ENCODE peak calls at places on chromosomes 12 and 14, in five cellular contexts. E, V, C, I and Y are unnamed samples.

GRCh38 chr14:75234173-75234855 is 44.3 kb upstream of the FOS start:
- DNase-seq in C (no peak), I (peak), V (peak), E (peak), Y (no peak)

GRCh38 chr12:1594295-1595025 is at the start of gene FBXL14:
- DNase-seq in I (peak), V (peak), E (peak), C (peak), Y (no peak)

GRCh38 chr14:104927432-104927816 is 2.7 kb downstream of the PLD4 start:
- DNase-seq in E (no peak), I (no peak), C (no peak), V (no peak), Y (no peak)

GRCh38 chr12:116201359-116201758 is 76.1 kb downstream of the MED13L start:
- DNase-seq in V (no peak), I (no peak), C (no peak), E (no peak), Y (no peak)

GRCh38 chr12:116498471-116498870 is 60.7 kb upstream of the MAP1LC3B2 start:
- DNase-seq in C (no peak), E (peak), I (peak), V (no peak), Y (no peak)

GRCh38 chr12:39792938-39793337 is 173.3 kb upstream of the ABCD2 start:
- DNase-seq in V (no peak), E (no peak), C (no peak), I (no peak), Y (no peak)

GRCh38 chr12:123363385-123363742 is 1.3 kb downstream of the SBNO1 start:
- DNase-seq in C (no peak), I (no peak), E (peak), V (peak), Y (no peak)

GRCh38 chr14:38208825-38209562 is 1.3 kb downstream of the SSTR1 start:
- DNase-seq in I (peak), C (no peak), E (peak), V (peak), Y (no peak)

GRCh38 chr12:123106640-123107359 is 44.1 kb downstream of the PITPNM2 start:
- DNase-seq in V (no peak), I (no peak), E (no peak), C (no peak), Y (no peak)

GRCh38 chr12:95543305-95543704 is 8.0 kb downstream of the USP44 start:
- DNase-seq in E (no peak), I (no peak), C (no peak), V (no peak), Y (no peak)

GRCh38 chr12:114726092-114726710 is 42.2 kb upstream of the TBX3 start:
- DNase-seq in C (no peak), I (peak), E (no peak), V (no peak), Y (no peak)

GRCh38 chr12:2183556-2184541 is 131.1 kb downstream of the CACNA1C start:
- DNase-seq in V (peak), E (peak), C (no peak), I (peak), Y (no peak)

GRCh38 chr12:127280393-127281275 is 986.3 kb upstream of the TMEM132C start:
- DNase-seq in E (peak), C (no peak), I (no peak), V (no peak), Y (no peak)

GRCh38 chr12:125151284-125151683 is 86.0 kb downstream of the AACS start:
- DNase-seq in I (no peak), E (no peak), V (no peak), C (no peak), Y (no peak)

GRCh38 chr12:66199141-66199540 is 10.1 kb downstream of the IRAK3 start:
- DNase-seq in I (no peak), E (no peak), C (no peak), V (no peak), Y (no peak)

GRCh38 chr12:4203772-4204376 is 69.7 kb upstream of the CCND2 start:
- DNase-seq in I (no peak), V (no peak), C (peak), E (no peak), Y (no peak)

GRCh38 chr14:21528381-21529348 is 2.5 kb upstream of the SALL2 start:
- DNase-seq in C (no peak), I (peak), V (no peak), E (no peak), Y (no peak)

GRCh38 chr14:78836777-78837176 is 666.6 kb downstream of the NRXN3 start:
- DNase-seq in V (peak), I (peak), C (no peak), E (peak), Y (peak)

DNA sequence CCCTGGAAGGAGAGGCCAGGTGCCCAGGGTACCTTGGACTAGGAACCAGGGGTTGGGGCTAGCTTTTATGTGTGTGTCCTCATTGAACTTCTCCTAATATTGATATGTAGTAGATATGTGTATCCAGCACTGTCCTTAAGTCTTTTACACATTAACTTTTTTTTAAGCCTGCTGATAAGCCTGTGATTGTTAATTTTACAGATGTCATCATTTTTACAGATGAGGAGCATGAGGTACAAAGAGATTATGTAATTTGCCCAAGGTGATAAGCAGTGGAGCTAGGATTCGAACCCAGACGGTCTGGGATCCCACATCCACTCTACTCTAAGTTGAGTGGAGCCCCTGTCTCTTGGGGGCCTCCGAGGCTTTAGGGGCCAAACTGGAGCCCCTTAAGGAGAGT is 10.2 kb upstream of the NR4A1 start:
- DNase-seq in I (no peak), V (no peak), C (no peak), E (no peak), Y (no peak)
- TF ChIP-seq CTCF in I (no peak), V (no peak), C (no peak), E (no peak), Y (no peak)

DNA sequence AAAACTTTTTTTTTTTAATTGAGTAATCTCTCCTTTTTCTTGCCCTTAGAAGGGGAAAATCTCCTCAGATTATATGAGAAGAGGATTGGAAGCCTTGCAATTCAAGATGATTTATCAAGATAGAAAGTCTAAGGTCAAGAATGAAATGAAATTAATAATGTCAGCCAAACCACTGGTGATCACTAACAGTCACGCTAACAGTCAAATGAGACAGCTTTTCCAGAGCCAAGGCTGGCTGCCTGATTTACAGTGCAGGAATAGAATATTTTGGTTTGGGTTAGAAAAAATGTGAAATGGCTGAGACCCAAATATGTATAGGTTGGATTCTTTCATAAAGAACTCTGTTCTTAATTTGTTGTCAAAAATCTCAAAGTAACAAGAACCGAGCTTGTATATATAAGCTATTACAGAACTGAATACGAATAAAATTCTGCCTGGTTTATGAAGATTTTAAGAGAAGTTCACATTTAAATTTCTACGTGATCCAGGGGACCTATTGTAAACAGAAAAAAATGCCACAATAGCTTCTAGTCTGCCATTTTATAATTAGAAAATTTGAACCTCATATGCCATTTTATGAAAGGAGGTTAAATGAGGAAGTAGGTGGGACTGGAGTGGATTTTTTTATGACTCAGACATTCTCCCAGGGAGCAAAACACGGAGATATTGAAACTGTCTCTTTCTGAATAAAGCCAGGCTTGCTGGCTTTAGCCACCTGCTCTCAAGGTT is 204.1 kb downstream of the PPM1H start:
- DNase-seq in C (no peak), I (peak), V (peak), E (peak), Y (no peak)
- H3K4me3 ChIP-seq in C (peak), I (no peak), V (no peak), E (no peak), Y (no peak)

GRCh38 chr12:88946377-88946997 is 366.2 kb upstream of the KITLG start:
- DNase-seq in I (peak), C (no peak), E (peak), V (peak), Y (no peak)
- TF ChIP-seq CTCF in I (peak), C (no peak), E (peak), V (no peak), Y (no peak)

DNA sequence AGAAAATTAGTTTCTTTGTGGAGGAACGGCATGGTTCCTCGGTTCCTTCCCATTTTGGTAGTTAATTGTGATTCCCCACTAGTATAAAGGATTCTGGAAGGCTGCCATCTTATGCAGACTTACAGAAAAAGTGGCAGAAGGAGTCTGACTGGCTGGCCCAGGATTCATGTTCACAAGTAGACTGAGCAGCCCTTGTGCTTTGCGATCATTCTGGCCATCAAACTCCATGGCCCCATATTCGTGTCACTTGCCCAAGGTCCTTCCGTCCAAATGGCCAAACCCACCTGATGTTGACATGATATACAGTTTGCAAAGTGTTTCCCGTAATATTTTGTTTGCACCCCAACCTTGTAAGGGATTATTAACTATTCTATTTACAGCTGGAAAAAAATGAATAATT is 297.2 kb upstream of the AMIGO2 start:
- DNase-seq in C (no peak), V (no peak), E (no peak), I (peak), Y (no peak)
- H3K4me3 ChIP-seq in C (no peak), V (no peak), E (no peak), I (no peak), Y (no peak)